ENCODE peak calls at places on chromosomes 4 and X, in eight cellular contexts. J is effector memory CD4-positive, alpha-beta T cell; C is heart right ventricle; F is H9; E is psoas muscle; Q is tibial artery; U is Caco-2; D is IMR-90. X is an unnamed sample. For H3K4me1, the result is how much of the 10 kb centered on the place peaks cover.

GRCh38 chr4:76067652-76068286 is 6.7 kb upstream of the ART3 start:
- DNase-seq in J (peak), C (peak), F (peak), E (peak), Q (peak), U (peak), D (peak), X (peak)

GRCh38 chr4:146329042-146329716 is 114.8 kb downstream of the REELD1 start:
- DNase-seq in J (no peak), C (no peak), F (no peak), E (no peak), Q (no peak), U (no peak), D (peak), X (no peak)

GRCh38 chr4:163556169-163556568 is 61.7 kb downstream of the TMA16 start:
- DNase-seq in J (no peak), C (no peak), F (no peak), E (no peak), Q (no peak), U (no peak), D (peak), X (no peak)

GRCh38 chr4:105767579-105767978 is 59.0 kb downstream of the GSTCD start:
- DNase-seq in J (no peak), C (no peak), F (no peak), E (no peak), Q (no peak), U (peak), D (no peak), X (no peak)

GRCh38 chr4:57442834-57443291 is 332.7 kb upstream of the IGFBP7 start:
- DNase-seq in J (no peak), C (peak), F (peak), E (no peak), Q (peak), U (peak), D (peak), X (peak)

GRCh38 chr4:23969635-23970034 is 79.8 kb upstream of the PPARGC1A start:
- DNase-seq in J (no peak), C (no peak), F (no peak), E (no peak), Q (no peak), U (no peak), D (peak), X (no peak)

GRCh38 chr4:1460967-1461868 is 55.0 kb upstream of the NKX1-1 start:
- DNase-seq in J (no peak), C (no peak), F (no peak), E (no peak), Q (no peak), U (no peak), D (no peak), X (no peak)

GRCh38 chrX:7073336-7073735 is 74.2 kb upstream of the STS start:
- DNase-seq in J (no peak), C (no peak), F (no peak), E (no peak), Q (no peak), U (no peak), D (no peak), X (no peak)

GRCh38 chr4:2289955-2290333 is 28.0 kb upstream of the MXD4 start:
- DNase-seq in J (no peak), C (no peak), F (no peak), E (no peak), Q (no peak), U (no peak), D (no peak), X (peak)

GRCh38 chr4:138310991-138311390 is 68.8 kb upstream of the SLC7A11 start:
- DNase-seq in J (no peak), C (no peak), F (no peak), E (no peak), Q (no peak), U (no peak), D (peak), X (no peak)

GRCh38 chrX:68937581-68937980 is 108.8 kb downstream of the EFNB1 start:
- DNase-seq in J (no peak), C (no peak), F (no peak), E (no peak), Q (no peak), U (no peak), D (no peak), X (no peak)

GRCh38 chr4:109921384-109921808 is 8.7 kb downstream of the EGF start:
- DNase-seq in J (no peak), C (no peak), F (peak), E (no peak), Q (no peak), U (no peak), D (peak), X (no peak)

GRCh38 chr4:186739802-186740434 is 16.3 kb upstream of the FAT1 start:
- DNase-seq in J (no peak), C (no peak), F (no peak), E (no peak), Q (no peak), U (no peak), D (no peak), X (no peak)

GRCh38 chrX:134957836-134958235 is 33.0 kb upstream of the SMIM10 start:
- DNase-seq in J (no peak), C (no peak), F (no peak), E (no peak), Q (no peak), U (no peak), D (no peak), X (no peak)

GRCh38 chr4:132955146-132955545 is 193.9 kb upstream of the PCDH10 start:
- DNase-seq in J (no peak), C (no peak), F (no peak), E (no peak), Q (no peak), U (no peak), D (no peak), X (no peak)

GRCh38 chr4:140739971-140740370 is 16.2 kb downstream of the TBC1D9 start:
- DNase-seq in J (no peak), C (no peak), F (no peak), E (no peak), Q (no peak), U (no peak), D (no peak), X (no peak)

GRCh38 chrX:132040066-132040465 is 17.0 kb downstream of the STK26 start:
- DNase-seq in J (no peak), C (no peak), F (no peak), E (no peak), Q (no peak), U (no peak), D (no peak), X (no peak)

GRCh38 chrX:132041016-132041415 is 17.9 kb downstream of the STK26 start:
- DNase-seq in J (no peak), C (no peak), F (no peak), E (no peak), Q (no peak), U (no peak), D (no peak), X (no peak)

GRCh38 chrX:132034648-132035047 is 11.5 kb downstream of the STK26 start:
- DNase-seq in J (no peak), C (no peak), F (no peak), E (no peak), Q (no peak), U (no peak), D (no peak), X (no peak)

GRCh38 chrX:132033166-132033565 is 10.1 kb downstream of the STK26 start:
- DNase-seq in J (no peak), C (no peak), F (no peak), E (no peak), Q (no peak), U (no peak), D (no peak), X (no peak)

DNA sequence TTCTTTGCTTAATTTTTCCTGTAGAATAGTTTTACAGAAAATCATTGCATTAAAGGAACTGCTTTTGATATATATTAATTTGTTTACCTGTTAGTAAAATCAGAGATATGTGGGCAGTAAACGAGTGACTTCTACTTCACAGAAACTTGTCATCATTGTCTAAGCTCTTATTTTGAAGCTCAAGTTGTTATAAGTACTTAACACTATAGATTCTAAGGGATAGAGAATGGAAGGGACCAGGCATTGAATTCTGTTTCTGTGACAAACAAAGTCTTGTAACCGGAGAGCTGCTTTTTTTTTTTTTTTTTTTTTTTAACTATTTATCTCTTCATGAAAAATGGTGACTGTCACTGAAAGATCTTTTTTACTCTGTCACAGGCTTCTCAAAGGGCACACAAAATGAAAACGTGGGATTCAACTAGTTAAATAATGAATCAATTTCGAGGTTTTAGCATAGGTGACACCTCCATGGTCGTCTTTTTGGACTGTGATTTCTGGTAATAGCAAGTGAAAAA is 14.4 kb downstream of the STK26 start:
- DNase-seq in J (no peak), C (no peak), F (no peak), E (no peak), Q (no peak), U (no peak), D (no peak), X (no peak)
- H3K4me1 ChIP-seq in J (under half), C (under half), F (under half), E (under half), Q (under half), U (under half), D (under half), X (under half)

DNA sequence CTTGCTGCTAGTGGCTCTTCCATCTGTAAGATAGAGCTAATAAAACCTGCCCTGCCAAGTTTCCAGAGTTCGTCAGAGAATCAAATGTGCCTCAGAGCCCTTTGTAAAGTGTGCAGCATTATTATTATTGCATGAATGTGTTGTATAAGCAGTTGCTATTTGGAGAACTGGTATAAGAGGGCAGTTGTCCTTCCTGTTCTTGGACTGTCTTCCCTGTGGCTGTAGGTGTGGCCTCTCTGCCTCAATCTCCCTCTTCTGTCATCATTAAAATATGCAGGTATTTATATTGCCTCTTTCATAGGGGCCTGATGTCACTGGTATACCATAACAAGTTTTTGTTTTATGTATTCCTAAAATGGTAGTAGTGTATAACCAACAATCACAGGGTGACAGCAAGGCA is 3.8 kb downstream of the MTM1 start:
- DNase-seq in J (no peak), C (no peak), F (no peak), E (no peak), Q (no peak), U (no peak), D (no peak), X (no peak)
- H3K4me1 ChIP-seq in J (under half), C (under half), F (under half), E (under half), Q (under half), U (under half), D (under half), X (under half)

DNA sequence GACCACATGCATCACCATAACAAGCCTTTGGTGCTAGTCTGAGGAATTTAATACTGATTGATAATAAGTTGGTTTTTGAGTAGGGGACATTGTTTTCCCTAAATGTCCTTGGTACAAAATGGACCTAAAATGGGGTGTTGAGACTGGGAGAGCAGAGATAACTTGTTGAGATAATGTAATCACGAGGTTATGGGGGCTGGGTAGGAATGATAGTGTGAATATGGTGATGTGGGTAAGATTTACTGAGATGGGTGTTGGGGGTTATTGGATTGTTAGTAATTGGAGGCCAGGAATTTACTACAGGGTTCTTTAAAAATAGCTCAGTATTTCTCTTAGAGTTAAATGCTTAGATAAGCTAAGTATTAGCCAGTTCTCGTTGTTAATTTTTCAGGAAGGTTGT is 3.9 kb downstream of the BMP2K start:
- DNase-seq in J (no peak), C (no peak), F (no peak), E (no peak), Q (no peak), U (no peak), D (no peak), X (no peak)
- H3K4me1 ChIP-seq in J (under half), C (under half), F (under half), E (half or more), Q (under half), U (under half), D (under half), X (under half)

DNA sequence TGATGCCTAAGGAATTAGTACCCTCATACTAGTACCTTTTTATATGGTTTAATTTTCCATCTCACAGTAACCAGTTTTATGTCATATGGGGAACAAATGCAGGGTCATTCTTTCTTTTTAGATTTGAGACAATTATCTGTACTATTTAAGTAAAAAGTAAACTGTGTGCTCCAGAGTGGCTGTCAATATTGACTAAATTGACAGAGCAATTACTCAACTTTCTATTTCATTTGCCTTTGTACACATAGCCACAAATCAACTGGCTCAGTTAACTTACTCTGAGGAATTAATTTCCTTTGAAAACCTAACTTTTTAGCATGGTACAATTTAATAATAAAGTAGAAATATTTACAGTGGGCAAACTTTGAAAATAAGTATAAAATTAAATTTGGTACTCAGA is 28.5 kb upstream of the TEX13C start:
- DNase-seq in J (no peak), C (no peak), F (no peak), E (no peak), Q (no peak), U (no peak), D (no peak), X (no peak)
- H3K4me1 ChIP-seq in J (under half), C (under half), F (under half), E (under half), Q (under half), U (under half), D (under half), X (under half)

GRCh38 chr4:13545394-13545808 is 1.1 kb upstream of the NKX3-2 start:
- DNase-seq in J (no peak), C (no peak), F (no peak), E (no peak), Q (no peak), U (no peak), D (no peak), X (no peak)

GRCh38 chr4:13543091-13543581 is 1.2 kb downstream of the NKX3-2 start:
- DNase-seq in J (no peak), C (no peak), F (no peak), E (no peak), Q (no peak), U (no peak), D (no peak), X (no peak)

GRCh38 chr4:13546374-13546854 is 2.1 kb upstream of the NKX3-2 start:
- DNase-seq in J (no peak), C (no peak), F (no peak), E (no peak), Q (no peak), U (no peak), D (no peak), X (no peak)

GRCh38 chr4:13543648-13544555 is at the start of gene NKX3-2:
- DNase-seq in J (no peak), C (no peak), F (no peak), E (no peak), Q (no peak), U (peak), D (peak), X (no peak)

DNA sequence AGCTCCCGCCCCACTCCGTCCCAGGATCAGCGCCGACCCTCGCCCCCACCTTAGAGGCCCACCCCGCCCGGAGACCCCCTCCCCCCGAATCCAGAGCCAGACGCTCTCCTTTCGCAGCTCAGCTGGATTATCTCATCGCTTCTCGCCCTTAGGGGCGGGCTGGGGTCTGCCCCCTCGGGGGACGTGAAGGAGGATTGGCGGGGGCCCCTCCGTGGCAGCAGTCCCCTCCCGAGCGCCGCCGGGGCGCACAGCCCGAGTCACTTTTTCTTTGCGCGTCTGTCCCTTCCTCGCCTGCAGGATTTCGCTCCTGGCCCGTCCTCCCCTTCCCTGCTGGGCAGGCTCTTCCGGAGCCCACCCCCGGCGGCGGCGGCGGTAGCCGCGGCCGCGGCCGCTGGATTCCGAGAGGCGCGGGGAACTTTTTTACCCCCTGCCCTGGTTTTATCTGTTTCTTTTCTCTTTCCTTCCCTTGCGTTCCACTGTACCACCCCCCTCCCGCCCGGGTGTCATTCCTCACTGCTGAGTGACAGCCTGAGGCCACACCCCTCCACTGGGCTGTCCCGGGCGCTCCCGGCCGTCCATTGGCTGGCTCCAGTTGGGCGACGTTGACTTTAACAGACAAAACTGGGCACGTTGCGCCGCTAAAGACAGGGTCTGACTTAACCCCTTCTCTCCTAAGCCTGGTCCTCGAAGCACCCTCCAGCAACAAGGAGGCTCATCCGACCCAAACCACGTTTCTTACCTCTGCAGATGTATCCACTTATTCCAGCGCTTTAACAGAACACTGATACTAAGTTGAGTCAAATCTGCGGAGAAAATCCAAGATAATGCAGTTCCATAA is 467 bp upstream of the NKX3-2 start:
- DNase-seq in J (no peak), C (peak), F (peak), E (peak), Q (peak), U (peak), D (peak), X (peak)
- H3K4me1 ChIP-seq in J (half or more), C (under half), F (under half), E (under half), Q (half or more), U (under half), D (under half), X (under half)

GRCh38 chr4:184810720-184811119 is 15.0 kb downstream of the ACSL1 start:
- DNase-seq in J (no peak), C (no peak), F (no peak), E (peak), Q (no peak), U (no peak), D (no peak), X (no peak)
- H3K4me1 ChIP-seq in J (under half), C (half or more), F (under half), E (half or more), Q (half or more), U (under half), D (under half), X (under half)

DNA sequence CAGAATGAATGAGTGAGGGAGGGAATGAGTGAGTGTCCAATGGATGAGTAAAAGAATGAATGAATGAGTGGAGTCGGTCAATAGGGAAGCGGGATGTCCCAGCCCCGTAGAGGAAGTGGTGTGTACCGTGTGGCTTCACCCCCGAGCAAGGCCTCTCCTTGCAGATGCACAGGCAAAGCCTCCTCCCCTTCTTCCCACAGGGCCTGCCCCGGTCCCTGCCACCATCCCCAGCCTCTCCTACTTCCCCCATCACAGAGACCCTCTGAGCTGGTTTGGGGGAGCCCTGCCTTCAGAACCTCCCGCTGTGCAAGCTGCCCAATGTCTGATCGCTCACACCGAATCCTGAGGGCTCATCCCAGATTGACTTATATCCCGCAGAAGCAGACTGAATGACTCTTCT is 13.6 kb downstream of the HTRA3 start:
- DNase-seq in J (no peak), C (no peak), F (no peak), E (peak), Q (no peak), U (no peak), D (no peak), X (no peak)
- H3K4me1 ChIP-seq in J (under half), C (under half), F (under half), E (under half), Q (under half), U (under half), D (under half), X (under half)

GRCh38 chr4:5843573-5844239 is 49.2 kb downstream of the CRMP1 start:
- DNase-seq in J (no peak), C (no peak), F (no peak), E (no peak), Q (no peak), U (no peak), D (no peak), X (no peak)
- H3K4me1 ChIP-seq in J (under half), C (under half), F (under half), E (under half), Q (under half), U (under half), D (under half), X (under half)

DNA sequence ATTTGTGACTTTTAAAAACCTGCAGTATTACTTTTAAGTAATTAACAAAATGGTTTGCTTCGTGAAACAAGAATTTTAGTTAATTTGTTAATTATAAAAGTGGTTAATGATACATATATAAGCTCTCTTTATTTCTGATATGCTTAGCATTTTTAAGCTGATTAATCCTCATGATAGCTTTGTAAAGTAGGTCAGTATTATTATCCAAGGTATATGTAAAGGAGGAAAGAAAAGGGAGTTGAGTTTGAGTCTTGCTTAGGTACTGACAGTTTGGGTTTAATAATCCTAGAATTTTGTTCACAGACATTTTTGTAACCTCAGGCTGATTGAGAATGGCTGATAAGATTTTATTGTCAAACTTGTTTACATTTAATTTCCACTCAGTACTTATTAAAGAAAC is 21.8 kb downstream of the HERC3 start:
- DNase-seq in J (no peak), C (no peak), F (no peak), E (no peak), Q (no peak), U (no peak), D (no peak), X (no peak)
- H3K4me1 ChIP-seq in J (under half), C (under half), F (under half), E (half or more), Q (half or more), U (under half), D (under half), X (under half)

GRCh38 chr4:143355540-143356217 is 19.0 kb downstream of the GAB1 start:
- DNase-seq in J (no peak), C (no peak), F (no peak), E (no peak), Q (no peak), U (no peak), D (peak), X (no peak)

GRCh38 chr4:143353797-143354196 is 17.1 kb downstream of the GAB1 start:
- DNase-seq in J (no peak), C (no peak), F (no peak), E (no peak), Q (no peak), U (no peak), D (no peak), X (no peak)

GRCh38 chr4:143352720-143353119 is 16.0 kb downstream of the GAB1 start:
- DNase-seq in J (no peak), C (no peak), F (no peak), E (no peak), Q (no peak), U (no peak), D (no peak), X (no peak)

GRCh38 chr4:143356493-143356892 is 19.8 kb downstream of the GAB1 start:
- DNase-seq in J (no peak), C (peak), F (no peak), E (no peak), Q (no peak), U (no peak), D (no peak), X (no peak)

GRCh38 chr4:143354990-143355389 is 18.3 kb downstream of the GAB1 start:
- DNase-seq in J (no peak), C (no peak), F (no peak), E (no peak), Q (no peak), U (no peak), D (no peak), X (no peak)
- H3K4me1 ChIP-seq in J (under half), C (under half), F (under half), E (half or more), Q (half or more), U (half or more), D (under half), X (under half)

X was measured in BE2C.